ENCODE peak calls at places on chromosomes 11 and 22, in ten cellular contexts. O is HTR-8/SVneo; J is fibroblast of the conjunctiva; B is psoas muscle; G is mammary epithelial cell; N is foreskin fibroblast; K is effector memory CD4-positive, alpha-beta T cell; Y is pons; T is stimulated activated effector memory CD8-positive, alpha-beta T cell treated with anti-CD3 and anti-CD28 coated beads, Interleukin-12 subunit alpha, Interleukin-12 subunit beta, amount 100 ng/mL, for 72 hours; V is NCI-H1694 treated with DMSO at 0.1 percent for 48 hours. W is an unnamed sample.

GRCh38 chr11:119338318-119338890 is 2.3 kb downstream of the C1QTNF5 start:
- DNase-seq in O (peak; percentile 90), J (no peak), B (peak; percentile 78), G (peak; percentile 44), N (peak; percentile 87), K (peak; percentile 41), Y (peak; percentile 82), T (peak; percentile 57), V (no peak), W (peak; percentile 84)

GRCh38 chr22:35991168-35991567 is 37.5 kb downstream of the RBFOX2 start:
- DNase-seq in O (no peak), J (no peak), B (no peak), G (no peak), N (peak; percentile 44), K (no peak), Y (no peak), T (no peak), V (no peak), W (no peak)

GRCh38 chr11:130907229-130907628 is 9.1 kb downstream of the SNX19 start:
- DNase-seq in O (no peak), J (no peak), B (no peak), G (no peak), N (no peak), K (no peak), Y (no peak), T (no peak), V (no peak), W (no peak)

GRCh38 chr11:128604723-128605122 is 17.4 kb upstream of the ETS1 start:
- DNase-seq in O (no peak), J (no peak), B (no peak), G (no peak), N (no peak), K (no peak), Y (no peak), T (no peak), V (no peak), W (no peak)

GRCh38 chr11:3201112-3201581 is 17.5 kb downstream of the MRGPRG start:
- DNase-seq in O (no peak), J (no peak), B (peak; percentile 36), G (no peak), N (no peak), K (no peak), Y (no peak), T (no peak), V (no peak), W (no peak)

GRCh38 chr11:79444923-79445322 is 4.1 kb upstream of the TENM4 start:
- DNase-seq in O (no peak), J (no peak), B (no peak), G (no peak), N (no peak), K (no peak), Y (no peak), T (no peak), V (no peak), W (no peak)

GRCh38 chr22:47114813-47115517 is 352.5 kb downstream of the TBC1D22A start:
- DNase-seq in O (no peak), J (no peak), B (no peak), G (no peak), N (no peak), K (no peak), Y (no peak), T (no peak), V (no peak), W (no peak)

GRCh38 chr22:24465975-24466374 is 29.2 kb upstream of the UPB1 start:
- DNase-seq in O (no peak), J (no peak), B (no peak), G (no peak), N (no peak), K (no peak), Y (no peak), T (no peak), V (no peak), W (no peak)

GRCh38 chr11:69008774-69009440 is 4.1 kb downstream of the MRGPRF start:
- DNase-seq in O (peak; percentile 98), J (peak; percentile 94), B (peak; percentile 82), G (peak; percentile 92), N (peak; percentile 99), K (no peak), Y (no peak), T (no peak), V (no peak), W (peak; percentile 76)

GRCh38 chr11:46180741-46181140 is 59.5 kb upstream of the PHF21A start:
- DNase-seq in O (no peak), J (no peak), B (no peak), G (no peak), N (no peak), K (no peak), Y (no peak), T (no peak), V (no peak), W (no peak)

GRCh38 chr11:75434051-75434450 is 1.0 kb upstream of the KLHL35 start:
- DNase-seq in O (no peak), J (no peak), B (peak; percentile 35), G (no peak), N (no peak), K (no peak), Y (no peak), T (no peak), V (no peak), W (no peak)

GRCh38 chr22:43279867-43280519 is 63.2 kb downstream of the SCUBE1 start:
- DNase-seq in O (no peak), J (no peak), B (no peak), G (no peak), N (no peak), K (no peak), Y (no peak), T (no peak), V (no peak), W (no peak)

GRCh38 chr11:27390318-27390958 is 27.4 kb upstream of the CCDC34 start:
- DNase-seq in O (no peak), J (no peak), B (no peak), G (no peak), N (no peak), K (no peak), Y (no peak), T (no peak), V (no peak), W (no peak)

GRCh38 chr11:44264126-44264749 is 45.7 kb downstream of the ALX4 start:
- DNase-seq in O (no peak), J (no peak), B (no peak), G (no peak), N (no peak), K (no peak), Y (no peak), T (no peak), V (no peak), W (no peak)

GRCh38 chr22:49969751-49970527 is 9.4 kb downstream of the PIM3 start:
- DNase-seq in O (no peak), J (no peak), B (peak; percentile 53), G (no peak), N (no peak), K (no peak), Y (no peak), T (no peak), V (no peak), W (no peak)

GRCh38 chr22:27224485-27225364 is 567.3 kb downstream of the MIAT start:
- DNase-seq in O (peak; percentile 66), J (no peak), B (no peak), G (no peak), N (no peak), K (no peak), Y (no peak), T (no peak), V (no peak), W (no peak)

GRCh38 chr11:111730871-111731591 is 35.2 kb downstream of the PPP2R1B start:
- DNase-seq in O (no peak), J (no peak), B (peak; percentile 91), G (peak; percentile 44), N (peak; percentile 63), K (no peak), Y (peak; percentile 80), T (no peak), V (no peak), W (no peak)

GRCh38 chr11:34284836-34285235 is 73.0 kb downstream of the ABTB2 start:
- DNase-seq in O (no peak), J (no peak), B (no peak), G (no peak), N (no peak), K (no peak), Y (no peak), T (no peak), V (no peak), W (no peak)

GRCh38 chr11:64916040-64916847 is 765 bp downstream of the ATG2A start:
- DNase-seq in O (peak; percentile 38), J (no peak), B (peak; percentile 75), G (peak; percentile 48), N (peak; percentile 77), K (peak; percentile 28), Y (peak; percentile 22), T (no peak), V (no peak), W (peak; percentile 58)

GRCh38 chr11:92424281-92424680 is 199.7 kb downstream of the FAT3 start:
- DNase-seq in O (no peak), J (no peak), B (no peak), G (no peak), N (no peak), K (no peak), Y (no peak), T (no peak), V (no peak), W (no peak)

GRCh38 chr22:20783844-20784723 is 10.2 kb downstream of the SERPIND1 start:
- DNase-seq in O (peak; percentile 36), J (peak; percentile 42), B (no peak), G (peak; percentile 35), N (peak; percentile 78), K (no peak), Y (peak; percentile 79), T (peak; percentile 23), V (peak; percentile 57), W (no peak)

GRCh38 chr22:22752556-22753477 is 108.4 kb downstream of the GGTLC2 start:
- DNase-seq in O (no peak), J (peak; percentile 42), B (no peak), G (peak; percentile 10), N (peak; percentile 85), K (peak; percentile 15), Y (no peak), T (no peak), V (no peak), W (no peak)

W was measured in mucosa of descending colon.